ENCODE peak calls at places on chromosomes 7 and 10, in eight cellular contexts. One of them, this sample, is unnamed.

GRCh38 chr7:136205956-136206355 is 228.8 kb upstream of the MTPN start:
- DNase-seq in ACHN: no peak
- DNase-seq in GF-D8: no peak
- DNase-seq in glutamatergic neuron: no peak
- DNase-seq in AG08396: no peak
- DNase-seq in CD8-positive, alpha-beta T cell: no peak
- DNase-seq in psoas muscle: no peak
- DNase-seq in GM12864: no peak
- DNase-seq in this sample: no peak

GRCh38 chr7:95972554-95972953 is 200.2 kb downstream of the DYNC1I1 start:
- DNase-seq in ACHN: no peak
- DNase-seq in GF-D8: no peak
- DNase-seq in glutamatergic neuron: no peak
- DNase-seq in AG08396: no peak
- DNase-seq in CD8-positive, alpha-beta T cell: no peak
- DNase-seq in psoas muscle: no peak
- DNase-seq in GM12864: no peak
- DNase-seq in this sample: no peak

GRCh38 chr10:3068201-3068967 is 1.0 kb downstream of the PFKP start:
- DNase-seq in ACHN: peak; percentile 32
- DNase-seq in GF-D8: peak; percentile 16
- DNase-seq in glutamatergic neuron: peak; percentile 68
- DNase-seq in AG08396: peak; percentile 76
- DNase-seq in CD8-positive, alpha-beta T cell: peak; percentile 19
- DNase-seq in psoas muscle: peak; percentile 70
- DNase-seq in GM12864: peak; percentile 18
- DNase-seq in this sample: peak; percentile 65

GRCh38 chr7:87851242-87851641 is 24.9 kb downstream of the SLC25A40 start:
- DNase-seq in ACHN: no peak
- DNase-seq in GF-D8: no peak
- DNase-seq in glutamatergic neuron: no peak
- DNase-seq in AG08396: no peak
- DNase-seq in CD8-positive, alpha-beta T cell: no peak
- DNase-seq in psoas muscle: no peak
- DNase-seq in GM12864: no peak
- DNase-seq in this sample: no peak

GRCh38 chr7:140222797-140223196 is 46.0 kb upstream of the KDM7A start:
- DNase-seq in ACHN: no peak
- DNase-seq in GF-D8: no peak
- DNase-seq in glutamatergic neuron: no peak
- DNase-seq in AG08396: no peak
- DNase-seq in CD8-positive, alpha-beta T cell: no peak
- DNase-seq in psoas muscle: no peak
- DNase-seq in GM12864: no peak
- DNase-seq in this sample: no peak

GRCh38 chr7:158843775-158844174 is 12.6 kb upstream of the DYNC2I1 start:
- DNase-seq in ACHN: no peak
- DNase-seq in GF-D8: no peak
- DNase-seq in glutamatergic neuron: no peak
- DNase-seq in AG08396: no peak
- DNase-seq in CD8-positive, alpha-beta T cell: no peak
- DNase-seq in psoas muscle: no peak
- DNase-seq in GM12864: no peak
- DNase-seq in this sample: no peak

GRCh38 chr7:140209866-140210609 is 33.3 kb upstream of the KDM7A start:
- DNase-seq in ACHN: no peak
- DNase-seq in GF-D8: no peak
- DNase-seq in glutamatergic neuron: no peak
- DNase-seq in AG08396: no peak
- DNase-seq in CD8-positive, alpha-beta T cell: no peak
- DNase-seq in psoas muscle: no peak
- DNase-seq in GM12864: peak; percentile 95
- DNase-seq in this sample: no peak

GRCh38 chr10:13775786-13776780 is 189.3 kb downstream of the PRPF18 start:
- DNase-seq in ACHN: no peak
- DNase-seq in GF-D8: no peak
- DNase-seq in glutamatergic neuron: no peak
- DNase-seq in AG08396: peak; percentile 68
- DNase-seq in CD8-positive, alpha-beta T cell: no peak
- DNase-seq in psoas muscle: no peak
- DNase-seq in GM12864: no peak
- DNase-seq in this sample: no peak

GRCh38 chr7:73851410-73852338 is 9.3 kb upstream of the TMEM270 start:
- DNase-seq in ACHN: peak; percentile 99
- DNase-seq in GF-D8: peak; percentile 55
- DNase-seq in glutamatergic neuron: no peak
- DNase-seq in AG08396: peak; percentile 86
- DNase-seq in CD8-positive, alpha-beta T cell: no peak
- DNase-seq in psoas muscle: no peak
- DNase-seq in GM12864: peak; percentile 43
- DNase-seq in this sample: peak; percentile 57

GRCh38 chr10:121393522-121393921 is 204.7 kb downstream of the FGFR2 start:
- DNase-seq in ACHN: no peak
- DNase-seq in GF-D8: no peak
- DNase-seq in glutamatergic neuron: no peak
- DNase-seq in AG08396: no peak
- DNase-seq in CD8-positive, alpha-beta T cell: no peak
- DNase-seq in psoas muscle: no peak
- DNase-seq in GM12864: no peak
- DNase-seq in this sample: no peak

GRCh38 chr10:517872-518475 is 171.5 kb downstream of the DIP2C start:
- DNase-seq in ACHN: no peak
- DNase-seq in GF-D8: no peak
- DNase-seq in glutamatergic neuron: no peak
- DNase-seq in AG08396: no peak
- DNase-seq in CD8-positive, alpha-beta T cell: no peak
- DNase-seq in psoas muscle: peak; percentile 13
- DNase-seq in GM12864: no peak
- DNase-seq in this sample: no peak

GRCh38 chr10:93006435-93007039 is 54.1 kb upstream of the CYP26C1 start:
- DNase-seq in ACHN: peak; percentile 61
- DNase-seq in GF-D8: no peak
- DNase-seq in glutamatergic neuron: no peak
- DNase-seq in AG08396: peak; percentile 49
- DNase-seq in CD8-positive, alpha-beta T cell: no peak
- DNase-seq in psoas muscle: no peak
- DNase-seq in GM12864: no peak
- DNase-seq in this sample: no peak

GRCh38 chr7:22269963-22270362 is 87.0 kb downstream of the RAPGEF5 start:
- DNase-seq in ACHN: no peak
- DNase-seq in GF-D8: no peak
- DNase-seq in glutamatergic neuron: no peak
- DNase-seq in AG08396: no peak
- DNase-seq in CD8-positive, alpha-beta T cell: no peak
- DNase-seq in psoas muscle: no peak
- DNase-seq in GM12864: no peak
- DNase-seq in this sample: no peak

GRCh38 chr7:54166419-54166818 is 375.8 kb upstream of the VSTM2A start:
- DNase-seq in ACHN: no peak
- DNase-seq in GF-D8: no peak
- DNase-seq in glutamatergic neuron: no peak
- DNase-seq in AG08396: no peak
- DNase-seq in CD8-positive, alpha-beta T cell: no peak
- DNase-seq in psoas muscle: no peak
- DNase-seq in GM12864: no peak
- DNase-seq in this sample: no peak

GRCh38 chr7:105304040-105304895 is 84.5 kb downstream of the SRPK2 start:
- DNase-seq in ACHN: no peak
- DNase-seq in GF-D8: no peak
- DNase-seq in glutamatergic neuron: no peak
- DNase-seq in AG08396: peak; percentile 52
- DNase-seq in CD8-positive, alpha-beta T cell: no peak
- DNase-seq in psoas muscle: no peak
- DNase-seq in GM12864: peak; percentile 48
- DNase-seq in this sample: peak; percentile 33

GRCh38 chr10:110834622-110835219 is 37.0 kb upstream of the PDCD4 start:
- DNase-seq in ACHN: no peak
- DNase-seq in GF-D8: peak; percentile 9
- DNase-seq in glutamatergic neuron: no peak
- DNase-seq in AG08396: no peak
- DNase-seq in CD8-positive, alpha-beta T cell: no peak
- DNase-seq in psoas muscle: no peak
- DNase-seq in GM12864: no peak
- DNase-seq in this sample: no peak

GRCh38 chr10:84397735-84398144 is 69.4 kb downstream of the CCSER2 start:
- DNase-seq in ACHN: no peak
- DNase-seq in GF-D8: no peak
- DNase-seq in glutamatergic neuron: no peak
- DNase-seq in AG08396: no peak
- DNase-seq in CD8-positive, alpha-beta T cell: no peak
- DNase-seq in psoas muscle: no peak
- DNase-seq in GM12864: no peak
- DNase-seq in this sample: no peak

GRCh38 chr7:24825315-24825917 is 68.2 kb upstream of the GSDME start:
- DNase-seq in ACHN: no peak
- DNase-seq in GF-D8: no peak
- DNase-seq in glutamatergic neuron: no peak
- DNase-seq in AG08396: no peak
- DNase-seq in CD8-positive, alpha-beta T cell: no peak
- DNase-seq in psoas muscle: no peak
- DNase-seq in GM12864: no peak
- DNase-seq in this sample: no peak

GRCh38 chr7:158042156-158042880 is 545.3 kb downstream of the PTPRN2 start:
- DNase-seq in ACHN: no peak
- DNase-seq in GF-D8: no peak
- DNase-seq in glutamatergic neuron: no peak
- DNase-seq in AG08396: no peak
- DNase-seq in CD8-positive, alpha-beta T cell: no peak
- DNase-seq in psoas muscle: no peak
- DNase-seq in GM12864: no peak
- DNase-seq in this sample: no peak

GRCh38 chr10:101237080-101237817 is 8.0 kb upstream of the LBX1 start:
- DNase-seq in ACHN: no peak
- DNase-seq in GF-D8: no peak
- DNase-seq in glutamatergic neuron: peak; percentile 29
- DNase-seq in AG08396: no peak
- DNase-seq in CD8-positive, alpha-beta T cell: no peak
- DNase-seq in psoas muscle: no peak
- DNase-seq in GM12864: no peak
- DNase-seq in this sample: no peak

GRCh38 chr10:124063736-124064135 is 29.7 kb downstream of the CHST15 start:
- DNase-seq in ACHN: no peak
- DNase-seq in GF-D8: no peak
- DNase-seq in glutamatergic neuron: no peak
- DNase-seq in AG08396: peak; percentile 73
- DNase-seq in CD8-positive, alpha-beta T cell: no peak
- DNase-seq in psoas muscle: no peak
- DNase-seq in GM12864: no peak
- DNase-seq in this sample: peak; percentile 86

GRCh38 chr7:27117687-27118491 is 12.7 kb downstream of the HOXA4 start:
- DNase-seq in ACHN: peak; percentile 83
- DNase-seq in GF-D8: no peak
- DNase-seq in glutamatergic neuron: no peak
- DNase-seq in AG08396: no peak
- DNase-seq in CD8-positive, alpha-beta T cell: no peak
- DNase-seq in psoas muscle: no peak
- DNase-seq in GM12864: no peak
- DNase-seq in this sample: no peak

GRCh38 chr7:47766151-47766550 is 182.1 kb downstream of the PKD1L1 start:
- DNase-seq in ACHN: no peak
- DNase-seq in GF-D8: no peak
- DNase-seq in glutamatergic neuron: no peak
- DNase-seq in AG08396: no peak
- DNase-seq in CD8-positive, alpha-beta T cell: no peak
- DNase-seq in psoas muscle: no peak
- DNase-seq in GM12864: no peak
- DNase-seq in this sample: no peak

GRCh38 chr10:46291817-46292572 is 5.2 kb downstream of the ANTXRL start:
- DNase-seq in ACHN: no peak
- DNase-seq in GF-D8: no peak
- DNase-seq in glutamatergic neuron: peak; percentile 12
- DNase-seq in AG08396: no peak
- DNase-seq in CD8-positive, alpha-beta T cell: no peak
- DNase-seq in psoas muscle: no peak
- DNase-seq in GM12864: no peak
- DNase-seq in this sample: peak; percentile 24

GRCh38 chr7:69430502-69431145 is 167.7 kb upstream of the AUTS2 start:
- DNase-seq in ACHN: no peak
- DNase-seq in GF-D8: peak; percentile 19
- DNase-seq in glutamatergic neuron: no peak
- DNase-seq in AG08396: no peak
- DNase-seq in CD8-positive, alpha-beta T cell: no peak
- DNase-seq in psoas muscle: peak; percentile 21
- DNase-seq in GM12864: no peak
- DNase-seq in this sample: peak; percentile 14

This sample was measured in MG63.